ENCODE peak calls at places on chromosomes 1 and 21, in five cellular contexts. L is mammary epithelial cell, R is PC-9, O is fibroblast of lung, J is GM23338. S is an unnamed sample.

GRCh38 chr1:207032528-207033017 is at the start of gene C1orf116:
- DNase-seq in J (peak), R (peak), L (peak), O (no peak), S (peak)

GRCh38 chr1:54200519-54200997 is 591 bp downstream of the MRPL37 start:
- DNase-seq in J (no peak), L (peak), R (no peak), O (peak), S (no peak)

GRCh38 chr1:26582053-26582835 is 52.7 kb downstream of the RPS6KA1 start:
- DNase-seq in O (no peak), R (no peak), L (no peak), J (no peak), S (peak)

GRCh38 chr1:30520461-30520860 is 202.9 kb downstream of the MATN1 start:
- DNase-seq in L (no peak), O (no peak), R (no peak), J (no peak), S (no peak)

GRCh38 chr1:38225745-38226144 is 179.2 kb upstream of the POU3F1 start:
- DNase-seq in R (no peak), J (no peak), O (no peak), L (no peak), S (no peak)

GRCh38 chr1:68973459-68974244 is 476.8 kb upstream of the DEPDC1 start:
- DNase-seq in L (peak), R (no peak), J (no peak), O (peak), S (peak)

GRCh38 chr21:45376459-45377324 is 28.3 kb upstream of the COL18A1 start:
- DNase-seq in O (no peak), R (no peak), L (no peak), J (no peak), S (no peak)

GRCh38 chr1:48025076-48025475 is 27.9 kb upstream of the TRABD2B start:
- DNase-seq in L (no peak), J (no peak), O (no peak), R (no peak), S (no peak)

GRCh38 chr1:89724369-89725015 is 91.6 kb downstream of the LRRC8C start:
- DNase-seq in L (peak), O (no peak), J (no peak), R (no peak), S (peak)

GRCh38 chr1:246067432-246068021 is 439.6 kb downstream of the SMYD3 start:
- DNase-seq in O (peak), L (no peak), J (no peak), R (no peak), S (no peak)

GRCh38 chr1:217982711-217983405 is 302.2 kb upstream of the RRP15 start:
- DNase-seq in J (peak), O (no peak), R (no peak), L (no peak), S (no peak)

GRCh38 chr1:194045416-194045815 is 859.0 kb upstream of the B3GALT2 start:
- DNase-seq in R (no peak), L (no peak), O (peak), J (no peak), S (peak)

GRCh38 chr1:39639333-39640130 is at the start of gene HEYL:
- DNase-seq in L (no peak), R (peak), J (peak), O (peak), S (no peak)

GRCh38 chr1:115706774-115707425 is 61.6 kb downstream of the CASQ2 start:
- DNase-seq in R (no peak), L (peak), J (peak), O (peak), S (peak)

GRCh38 chr21:36704281-36704957 is 5.5 kb downstream of the SIM2 start:
- DNase-seq in O (no peak), R (no peak), J (peak), L (no peak), S (no peak)
- TF ChIP-seq EZH2 in O (no peak), R (no peak), J (peak), L (peak), S (no peak)

GRCh38 chr1:23843644-23844043 is 18.4 kb upstream of the HMGCL start:
- DNase-seq in L (no peak), R (no peak), J (no peak), O (no peak), S (no peak)

GRCh38 chr1:23848673-23849616 is 19.1 kb downstream of the FUCA1 start:
- DNase-seq in L (no peak), J (no peak), R (no peak), O (no peak), S (no peak)

DNA sequence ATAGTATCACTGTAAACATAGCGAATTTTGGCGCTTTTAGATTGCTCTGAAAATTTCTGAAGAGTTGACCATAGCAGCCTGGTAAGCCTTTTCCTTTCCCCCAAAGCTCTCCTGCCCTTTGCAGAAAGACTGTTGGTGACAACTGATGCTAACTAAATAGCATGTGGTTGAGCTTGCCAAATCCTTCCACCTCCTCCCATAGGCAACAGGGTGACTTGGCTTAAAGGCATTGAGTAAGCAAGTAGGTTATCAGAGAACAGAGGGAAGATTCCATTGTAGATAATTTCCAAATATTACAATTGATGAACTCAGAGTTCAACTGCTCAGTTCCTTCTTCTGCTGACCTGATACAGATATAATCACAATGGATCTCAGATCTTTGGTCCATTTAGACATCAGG is 19.9 kb upstream of the HMGCL start:
- DNase-seq in J (no peak), L (no peak), O (no peak), R (no peak), S (no peak)
- H3K4me3 ChIP-seq in J (no peak), L (no peak), O (no peak), R (no peak), S (no peak)

GRCh38 chr1:198449281-198449680 is 91.2 kb downstream of the ATP6V1G3 start:
- DNase-seq in L (peak), R (no peak), J (no peak), O (no peak), S (peak)

GRCh38 chr1:198444792-198445191 is 95.7 kb downstream of the ATP6V1G3 start:
- DNase-seq in J (no peak), R (no peak), L (peak), O (peak), S (peak)

GRCh38 chr1:198447468-198447867 is 93.0 kb downstream of the ATP6V1G3 start:
- DNase-seq in J (no peak), O (no peak), L (no peak), R (no peak), S (no peak)

DNA sequence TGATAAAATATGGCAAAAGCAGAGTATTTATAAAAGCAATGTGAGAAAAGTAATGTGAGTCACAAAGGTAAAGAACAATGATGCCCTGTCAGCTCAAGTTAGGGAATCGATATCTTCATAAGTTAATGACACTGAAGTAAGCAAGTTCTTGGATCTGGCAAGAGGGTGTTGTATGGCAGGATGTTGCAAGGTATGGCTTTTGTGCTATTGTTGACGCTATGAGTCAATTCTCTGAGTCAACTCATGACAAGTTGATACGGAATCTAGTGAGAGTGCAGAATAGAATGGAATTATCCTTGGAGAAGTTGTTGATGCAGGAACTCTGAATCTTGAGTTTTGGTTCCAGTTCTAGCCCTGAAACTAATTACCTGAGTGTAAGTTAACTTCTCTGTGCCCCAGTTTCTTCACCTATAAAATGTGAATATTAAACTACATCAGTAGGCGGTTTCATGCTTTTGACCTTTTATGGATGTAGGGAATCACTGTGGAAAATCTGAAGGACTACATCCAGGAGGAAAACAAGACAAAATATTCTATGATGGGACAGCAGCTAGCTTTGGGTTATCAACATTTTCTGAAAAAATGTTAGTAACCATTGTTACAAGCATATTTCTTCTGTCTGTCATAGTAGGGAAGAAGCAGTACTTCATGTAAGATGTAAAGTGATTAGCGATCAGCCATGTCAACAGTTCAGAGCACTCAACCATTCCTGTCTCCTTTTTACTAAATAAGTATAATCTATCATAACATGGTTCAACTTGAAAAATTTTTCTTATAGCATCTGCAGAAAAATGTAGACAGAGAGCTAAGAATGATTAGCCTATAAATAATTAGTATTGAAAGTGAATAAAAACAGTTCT is 96.9 kb downstream of the ATP6V1G3 start:
- DNase-seq in L (peak), O (peak), R (peak), J (no peak), S (peak)
- TF ChIP-seq EZH2 in L (no peak), O (no peak), R (no peak), J (no peak), S (no peak)

GRCh38 chr1:64472805-64473204 is 2.9 kb downstream of the CACHD1 start:
- DNase-seq in R (no peak), O (no peak), J (peak), L (no peak), S (no peak)
- H3K4me3 ChIP-seq in R (no peak), O (no peak), J (peak), L (no peak), S (no peak)

GRCh38 chr1:155125946-155126493 is 1.7 kb upstream of the EFNA1 start:
- DNase-seq in L (no peak), O (peak), J (peak), R (peak), S (peak)
- TF ChIP-seq EZH2 in L (no peak), O (peak), J (peak), R (no peak), S (no peak)

GRCh38 chr1:76040327-76040868 is 34.1 kb upstream of the ST6GALNAC3 start:
- DNase-seq in O (peak), J (peak), L (no peak), R (no peak), S (no peak)
- H3K4me3 ChIP-seq in O (no peak), J (no peak), L (no peak), R (no peak), S (no peak)

DNA sequence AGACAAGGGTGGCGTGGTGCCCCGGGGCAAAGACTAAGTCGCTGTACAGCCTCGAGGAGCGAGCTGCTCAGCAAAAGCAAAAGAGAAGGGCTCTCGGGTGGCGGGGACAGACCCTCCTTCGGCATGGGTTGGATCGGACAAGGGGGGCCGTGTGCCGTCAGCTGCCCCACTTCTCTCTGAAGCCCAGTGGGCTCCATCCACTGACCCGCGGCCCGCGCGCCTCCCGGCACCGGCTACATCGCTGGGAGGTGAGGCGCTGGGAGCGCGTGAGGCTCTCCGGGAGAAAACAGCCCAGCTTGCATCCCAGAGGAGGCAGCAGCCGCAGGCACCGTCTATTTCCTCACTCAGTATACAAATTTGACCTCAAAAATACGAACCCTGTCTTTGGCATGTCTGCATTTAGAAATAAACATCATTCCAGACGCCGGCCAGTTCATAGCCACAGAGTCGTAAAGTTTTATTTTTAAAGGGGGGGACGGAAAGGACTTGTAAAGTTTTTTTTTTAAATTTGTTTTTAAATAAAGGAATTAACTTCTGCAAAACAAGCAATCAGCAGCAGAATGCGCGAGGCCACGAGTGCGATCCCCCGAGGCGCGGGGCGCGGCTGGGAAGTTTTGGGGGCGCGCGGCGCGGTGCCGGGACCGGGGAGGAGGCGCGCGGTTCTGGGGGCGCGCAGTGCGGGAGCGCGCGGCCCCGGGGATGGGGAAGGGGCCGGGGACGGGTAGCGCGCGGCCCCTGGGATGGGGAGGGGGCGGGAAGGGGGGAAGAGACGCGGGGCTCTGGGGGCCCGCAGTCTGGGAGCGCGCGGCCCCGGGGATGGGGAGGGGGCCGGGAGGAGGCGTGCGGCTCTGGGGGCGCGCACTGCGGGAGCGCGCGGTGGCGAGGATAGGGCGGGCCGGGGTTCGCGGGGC is 637 bp upstream of the GPR137B start:
- DNase-seq in L (peak), O (peak), R (no peak), J (peak), S (peak)
- TF ChIP-seq EZH2 in L (no peak), O (no peak), R (no peak), J (no peak), S (no peak)

GRCh38 chr1:91952187-91952586 is 3.0 kb downstream of the BRDT start:
- DNase-seq in R (no peak), J (no peak), L (no peak), O (no peak), S (no peak)

GRCh38 chr1:91944087-91944486 is 5.1 kb upstream of the BRDT start:
- DNase-seq in O (no peak), R (no peak), L (no peak), J (peak), S (no peak)

GRCh38 chr1:91948501-91949355 is 473 bp upstream of the BRDT start:
- DNase-seq in J (peak), O (no peak), R (no peak), L (no peak), S (no peak)

GRCh38 chr1:91948097-91948496 is 1.1 kb upstream of the BRDT start:
- DNase-seq in L (no peak), J (no peak), O (no peak), R (no peak), S (no peak)

GRCh38 chr1:91949356-91949699 is at the start of gene BRDT:
- DNase-seq in R (no peak), O (no peak), J (no peak), L (no peak), S (no peak)
- H3K4me3 ChIP-seq in R (no peak), O (no peak), J (no peak), L (no peak), S (no peak)

GRCh38 chr21:43867936-43868335 is 2.9 kb downstream of the AGPAT3 start:
- DNase-seq in L (no peak), J (no peak), R (no peak), O (no peak), S (no peak)

GRCh38 chr21:43866233-43866632 is 1.2 kb downstream of the AGPAT3 start:
- DNase-seq in R (no peak), O (peak), L (peak), J (peak), S (peak)

GRCh38 chr21:43866659-43867331 is 1.8 kb downstream of the AGPAT3 start:
- DNase-seq in J (no peak), R (no peak), L (peak), O (no peak), S (peak)

GRCh38 chr21:43868461-43868860 is 3.4 kb downstream of the AGPAT3 start:
- DNase-seq in J (no peak), R (no peak), L (peak), O (no peak), S (peak)

GRCh38 chr21:43867332-43867703 is 2.3 kb downstream of the AGPAT3 start:
- DNase-seq in J (peak), L (no peak), R (no peak), O (no peak), S (no peak)
- TF ChIP-seq EZH2 in J (no peak), L (no peak), R (no peak), O (no peak), S (no peak)

S was measured in PC-3.